ENCODE peak calls at places on chromosomes 7 and 10, in eight cellular contexts. One of them, this sample, is unnamed. For H3K9me3, the result is how much of the 10 kb centered on the place peaks cover.

GRCh38 chr7:16189026-16189715 is 232.2 kb downstream of the CRPPA start:
- DNase-seq in heart left ventricle: no peak
- DNase-seq in HCT116: no peak
- DNase-seq in uterus: no peak
- DNase-seq in A549: no peak
- DNase-seq in ovary: no peak
- DNase-seq in body of pancreas: no peak
- DNase-seq in tibial nerve: no peak
- DNase-seq in this sample: no peak

GRCh38 chr7:74462707-74463100 is 9.0 kb downstream of the GTF2IRD1 start:
- DNase-seq in heart left ventricle: no peak
- DNase-seq in HCT116: no peak
- DNase-seq in uterus: no peak
- DNase-seq in A549: no peak
- DNase-seq in ovary: no peak
- DNase-seq in body of pancreas: no peak
- DNase-seq in tibial nerve: no peak
- DNase-seq in this sample: peak

GRCh38 chr10:119143657-119144056 is 21.9 kb downstream of the SFXN4 start:
- DNase-seq in heart left ventricle: no peak
- DNase-seq in HCT116: no peak
- DNase-seq in uterus: no peak
- DNase-seq in A549: no peak
- DNase-seq in ovary: no peak
- DNase-seq in body of pancreas: no peak
- DNase-seq in tibial nerve: no peak
- DNase-seq in this sample: no peak

GRCh38 chr7:110759069-110759468 is 331.9 kb upstream of the LRRN3 start:
- DNase-seq in heart left ventricle: no peak
- DNase-seq in HCT116: no peak
- DNase-seq in uterus: no peak
- DNase-seq in A549: no peak
- DNase-seq in ovary: no peak
- DNase-seq in body of pancreas: no peak
- DNase-seq in tibial nerve: no peak
- DNase-seq in this sample: no peak

GRCh38 chr10:60236869-60237524 is 152.7 kb downstream of the ANK3 start:
- DNase-seq in heart left ventricle: peak
- DNase-seq in HCT116: no peak
- DNase-seq in uterus: no peak
- DNase-seq in A549: no peak
- DNase-seq in ovary: no peak
- DNase-seq in body of pancreas: peak
- DNase-seq in tibial nerve: no peak
- DNase-seq in this sample: peak

GRCh38 chr10:67785098-67785497 is 52.9 kb downstream of the DNAJC12 start:
- DNase-seq in heart left ventricle: no peak
- DNase-seq in HCT116: no peak
- DNase-seq in uterus: no peak
- DNase-seq in A549: no peak
- DNase-seq in ovary: no peak
- DNase-seq in body of pancreas: no peak
- DNase-seq in tibial nerve: no peak
- DNase-seq in this sample: no peak

GRCh38 chr7:92456241-92456640 is 9.0 kb downstream of the GATAD1 start:
- DNase-seq in heart left ventricle: no peak
- DNase-seq in HCT116: no peak
- DNase-seq in uterus: no peak
- DNase-seq in A549: no peak
- DNase-seq in ovary: no peak
- DNase-seq in body of pancreas: no peak
- DNase-seq in tibial nerve: no peak
- DNase-seq in this sample: no peak

GRCh38 chr10:112519129-112519761 is 72.2 kb downstream of the VTI1A start:
- DNase-seq in heart left ventricle: no peak
- DNase-seq in HCT116: peak
- DNase-seq in uterus: no peak
- DNase-seq in A549: no peak
- DNase-seq in ovary: no peak
- DNase-seq in body of pancreas: no peak
- DNase-seq in tibial nerve: no peak
- DNase-seq in this sample: no peak

GRCh38 chr7:16051561-16052280 is 365.2 kb upstream of the MEOX2 start:
- DNase-seq in heart left ventricle: no peak
- DNase-seq in HCT116: no peak
- DNase-seq in uterus: no peak
- DNase-seq in A549: no peak
- DNase-seq in ovary: no peak
- DNase-seq in body of pancreas: no peak
- DNase-seq in tibial nerve: no peak
- DNase-seq in this sample: no peak

GRCh38 chr10:126846469-126846868 is 58.8 kb upstream of the DOCK1 start:
- DNase-seq in heart left ventricle: no peak
- DNase-seq in HCT116: no peak
- DNase-seq in uterus: no peak
- DNase-seq in A549: no peak
- DNase-seq in ovary: no peak
- DNase-seq in body of pancreas: no peak
- DNase-seq in tibial nerve: no peak
- DNase-seq in this sample: no peak

GRCh38 chr7:80740778-80741545 is 102.5 kb downstream of the CD36 start:
- DNase-seq in heart left ventricle: no peak
- DNase-seq in HCT116: no peak
- DNase-seq in uterus: no peak
- DNase-seq in A549: no peak
- DNase-seq in ovary: no peak
- DNase-seq in body of pancreas: no peak
- DNase-seq in tibial nerve: no peak
- DNase-seq in this sample: no peak

GRCh38 chr10:67665491-67665890 is 30.5 kb downstream of the CTNNA3 start:
- DNase-seq in heart left ventricle: peak
- DNase-seq in HCT116: peak
- DNase-seq in uterus: no peak
- DNase-seq in A549: no peak
- DNase-seq in ovary: no peak
- DNase-seq in body of pancreas: no peak
- DNase-seq in tibial nerve: no peak
- DNase-seq in this sample: peak

GRCh38 chr10:80894339-80894791 is 356.7 kb downstream of the SH2D4B start:
- DNase-seq in heart left ventricle: no peak
- DNase-seq in HCT116: no peak
- DNase-seq in uterus: no peak
- DNase-seq in A549: no peak
- DNase-seq in ovary: no peak
- DNase-seq in body of pancreas: no peak
- DNase-seq in tibial nerve: no peak
- DNase-seq in this sample: no peak

GRCh38 chr7:70512144-70512543 is 619.8 kb upstream of the GALNT17 start:
- DNase-seq in heart left ventricle: no peak
- DNase-seq in HCT116: no peak
- DNase-seq in uterus: no peak
- DNase-seq in A549: no peak
- DNase-seq in ovary: no peak
- DNase-seq in body of pancreas: no peak
- DNase-seq in tibial nerve: no peak
- DNase-seq in this sample: no peak

GRCh38 chr7:68706291-68706690 is 892.0 kb upstream of the AUTS2 start:
- DNase-seq in heart left ventricle: no peak
- DNase-seq in HCT116: no peak
- DNase-seq in uterus: no peak
- DNase-seq in A549: peak
- DNase-seq in ovary: no peak
- DNase-seq in body of pancreas: no peak
- DNase-seq in tibial nerve: no peak
- DNase-seq in this sample: no peak

GRCh38 chr10:132631348-132631735 is 93.8 kb downstream of the INPP5A start:
- DNase-seq in heart left ventricle: peak
- DNase-seq in HCT116: no peak
- DNase-seq in uterus: peak
- DNase-seq in A549: no peak
- DNase-seq in ovary: peak
- DNase-seq in body of pancreas: peak
- DNase-seq in tibial nerve: no peak
- DNase-seq in this sample: peak

GRCh38 chr7:139734395-139734794 is 43.4 kb downstream of the HIPK2 start:
- DNase-seq in heart left ventricle: peak
- DNase-seq in HCT116: no peak
- DNase-seq in uterus: no peak
- DNase-seq in A549: no peak
- DNase-seq in ovary: peak
- DNase-seq in body of pancreas: peak
- DNase-seq in tibial nerve: no peak
- DNase-seq in this sample: peak

GRCh38 chr10:80552151-80552646 is 14.5 kb downstream of the SH2D4B start:
- DNase-seq in heart left ventricle: peak
- DNase-seq in HCT116: no peak
- DNase-seq in uterus: no peak
- DNase-seq in A549: no peak
- DNase-seq in ovary: no peak
- DNase-seq in body of pancreas: peak
- DNase-seq in tibial nerve: no peak
- DNase-seq in this sample: no peak

GRCh38 chr10:504131-504611 is 185.3 kb downstream of the DIP2C start:
- DNase-seq in heart left ventricle: peak
- DNase-seq in HCT116: no peak
- DNase-seq in uterus: peak
- DNase-seq in A549: no peak
- DNase-seq in ovary: no peak
- DNase-seq in body of pancreas: no peak
- DNase-seq in tibial nerve: no peak
- DNase-seq in this sample: no peak

GRCh38 chr7:25779002-25779546 is 372.9 kb upstream of the NFE2L3 start:
- DNase-seq in heart left ventricle: no peak
- DNase-seq in HCT116: no peak
- DNase-seq in uterus: no peak
- DNase-seq in A549: no peak
- DNase-seq in ovary: no peak
- DNase-seq in body of pancreas: no peak
- DNase-seq in tibial nerve: no peak
- DNase-seq in this sample: no peak

GRCh38 chr7:25780904-25781303 is 371.1 kb upstream of the NFE2L3 start:
- DNase-seq in heart left ventricle: no peak
- DNase-seq in HCT116: no peak
- DNase-seq in uterus: no peak
- DNase-seq in A549: no peak
- DNase-seq in ovary: no peak
- DNase-seq in body of pancreas: no peak
- DNase-seq in tibial nerve: no peak
- DNase-seq in this sample: no peak

GRCh38 chr7:25776737-25777109 is 375.3 kb upstream of the NFE2L3 start:
- DNase-seq in heart left ventricle: no peak
- DNase-seq in HCT116: no peak
- DNase-seq in uterus: no peak
- DNase-seq in A549: no peak
- DNase-seq in ovary: no peak
- DNase-seq in body of pancreas: no peak
- DNase-seq in tibial nerve: no peak
- DNase-seq in this sample: no peak

GRCh38 chr7:25777969-25778767 is 373.8 kb upstream of the NFE2L3 start:
- DNase-seq in heart left ventricle: peak
- DNase-seq in HCT116: no peak
- DNase-seq in uterus: no peak
- DNase-seq in A549: no peak
- DNase-seq in ovary: no peak
- DNase-seq in body of pancreas: no peak
- DNase-seq in tibial nerve: no peak
- DNase-seq in this sample: peak

DNA sequence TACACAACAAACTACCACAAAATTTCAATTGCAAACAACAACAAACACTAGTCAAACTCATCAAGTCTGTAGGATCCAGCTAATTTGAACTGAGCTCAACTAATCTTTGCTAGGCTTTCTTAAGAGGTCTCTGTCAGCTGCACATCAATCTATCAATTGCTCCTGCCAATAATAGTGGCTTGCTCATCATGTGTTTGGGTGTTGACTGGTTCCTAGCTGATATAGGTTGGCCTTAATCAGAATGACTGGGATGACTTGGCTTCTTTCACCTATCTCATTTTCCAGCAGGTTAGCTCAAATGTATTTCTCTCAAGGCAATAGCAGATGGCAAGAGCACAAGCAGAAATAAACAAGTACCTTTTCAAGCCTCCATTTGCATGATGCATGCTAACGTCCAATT is 370.3 kb upstream of the NFE2L3 start:
- DNase-seq in heart left ventricle: no peak
- DNase-seq in HCT116: no peak
- DNase-seq in uterus: no peak
- DNase-seq in A549: no peak
- DNase-seq in ovary: no peak
- DNase-seq in body of pancreas: no peak
- DNase-seq in tibial nerve: no peak
- DNase-seq in this sample: no peak
- TF ChIP-seq POLR2A in heart left ventricle: no peak
- TF ChIP-seq POLR2A in HCT116: no peak
- TF ChIP-seq POLR2A in uterus: no peak
- TF ChIP-seq POLR2A in A549: no peak
- TF ChIP-seq POLR2A in ovary: no peak
- TF ChIP-seq POLR2A in body of pancreas: no peak
- TF ChIP-seq POLR2A in tibial nerve: no peak
- TF ChIP-seq POLR2A in this sample: no peak

GRCh38 chr7:130897515-130898419 is 163.8 kb upstream of the KLF14 start:
- DNase-seq in heart left ventricle: no peak
- DNase-seq in HCT116: no peak
- DNase-seq in uterus: no peak
- DNase-seq in A549: no peak
- DNase-seq in ovary: no peak
- DNase-seq in body of pancreas: no peak
- DNase-seq in tibial nerve: no peak
- DNase-seq in this sample: peak
- TF ChIP-seq CTCF in heart left ventricle: no peak
- TF ChIP-seq CTCF in HCT116: no peak
- TF ChIP-seq CTCF in uterus: no peak
- TF ChIP-seq CTCF in A549: no peak
- TF ChIP-seq CTCF in ovary: no peak
- TF ChIP-seq CTCF in body of pancreas: no peak
- TF ChIP-seq CTCF in tibial nerve: no peak
- TF ChIP-seq CTCF in this sample: no peak

DNA sequence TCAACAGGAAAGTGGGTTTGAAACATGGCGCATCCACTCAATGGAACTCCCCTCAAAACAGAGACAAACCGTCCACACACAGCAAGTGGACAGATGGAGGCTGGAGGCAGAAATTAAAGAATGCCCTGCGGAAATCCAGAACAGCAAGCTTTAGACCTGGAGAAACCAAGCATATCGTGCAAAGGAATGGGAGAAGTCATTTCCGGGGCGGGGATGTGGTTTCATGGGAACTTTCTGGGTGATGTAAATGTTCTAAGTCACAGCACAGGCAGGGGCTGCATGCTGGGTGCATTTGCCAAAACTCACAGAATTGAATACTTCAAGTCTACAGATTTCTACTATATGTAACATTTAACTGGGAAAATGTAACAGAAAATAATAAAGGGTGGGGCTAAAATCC is 213.0 kb downstream of the PTPRN2 start:
- DNase-seq in heart left ventricle: no peak
- DNase-seq in HCT116: no peak
- DNase-seq in uterus: no peak
- DNase-seq in A549: no peak
- DNase-seq in ovary: no peak
- DNase-seq in body of pancreas: no peak
- DNase-seq in tibial nerve: no peak
- DNase-seq in this sample: no peak
- H3K9me3 ChIP-seq in heart left ventricle: under half
- H3K9me3 ChIP-seq in HCT116: under half
- H3K9me3 ChIP-seq in uterus: under half
- H3K9me3 ChIP-seq in A549: under half
- H3K9me3 ChIP-seq in ovary: under half
- H3K9me3 ChIP-seq in body of pancreas: under half
- H3K9me3 ChIP-seq in tibial nerve: under half
- H3K9me3 ChIP-seq in this sample: under half

GRCh38 chr10:32948451-32948850 is 9.6 kb downstream of the ITGB1 start:
- DNase-seq in heart left ventricle: no peak
- DNase-seq in HCT116: peak
- DNase-seq in uterus: no peak
- DNase-seq in A549: no peak
- DNase-seq in ovary: no peak
- DNase-seq in body of pancreas: no peak
- DNase-seq in tibial nerve: no peak
- DNase-seq in this sample: no peak
- TF ChIP-seq POLR2A in heart left ventricle: no peak
- TF ChIP-seq POLR2A in HCT116: no peak
- TF ChIP-seq POLR2A in uterus: no peak
- TF ChIP-seq POLR2A in A549: no peak
- TF ChIP-seq POLR2A in ovary: no peak
- TF ChIP-seq POLR2A in body of pancreas: no peak
- TF ChIP-seq POLR2A in tibial nerve: no peak
- TF ChIP-seq POLR2A in this sample: no peak

This sample was measured in gastrocnemius medialis.